ENCODE peak calls at places on chromosomes 2 and 18, in five cellular contexts. A is AG04449, I is lower leg skin, G is brain microvascular endothelial cell, P is AG04450. D is an unnamed sample.

GRCh38 chr2:121085801-121086200 is 199.2 kb downstream of the TFCP2L1 start:
- DNase-seq in A (no peak), I (no peak), G (no peak), P (no peak), D (no peak)

GRCh38 chr2:192070099-192070498 is 124.6 kb downstream of the TMEFF2 start:
- DNase-seq in A (no peak), I (no peak), G (no peak), P (no peak), D (no peak)

GRCh38 chr2:43050866-43051265 is 175.5 kb downstream of the ZFP36L2 start:
- DNase-seq in A (no peak), I (no peak), G (no peak), P (no peak), D (no peak)

GRCh38 chr2:97701851-97702465 is 11.4 kb upstream of the ZAP70 start:
- DNase-seq in A (no peak), I (no peak), G (peak), P (no peak), D (no peak)

GRCh38 chr18:5237083-5237722 is 40.1 kb upstream of the AKAIN1 start:
- DNase-seq in A (no peak), I (no peak), G (no peak), P (no peak), D (no peak)

GRCh38 chr2:121355488-121355887 is 70.5 kb upstream of the TFCP2L1 start:
- DNase-seq in A (no peak), I (no peak), G (no peak), P (no peak), D (no peak)

GRCh38 chr18:79962311-79962710 is 2.1 kb upstream of the HSBP1L1 start:
- DNase-seq in A (no peak), I (no peak), G (peak), P (no peak), D (no peak)

GRCh38 chr18:11733031-11733430 is 44.0 kb downstream of the GNAL start:
- DNase-seq in A (no peak), I (peak), G (peak), P (peak), D (no peak)

GRCh38 chr18:34495434-34495833 is 214.7 kb upstream of the DTNA start:
- DNase-seq in A (no peak), I (no peak), G (no peak), P (no peak), D (no peak)

GRCh38 chr2:46175409-46175808 is 121.8 kb upstream of the EPAS1 start:
- DNase-seq in A (peak), I (no peak), G (peak), P (no peak), D (no peak)

GRCh38 chr18:53152478-53152877 is 812.5 kb downstream of the DCC start:
- DNase-seq in A (no peak), I (no peak), G (no peak), P (no peak), D (no peak)

GRCh38 chr18:73791081-73791480 is 356.6 kb downstream of the FBXO15 start:
- DNase-seq in A (no peak), I (no peak), G (no peak), P (peak), D (peak)

GRCh38 chr2:235937936-235938335 is 230.2 kb downstream of the GBX2 start:
- DNase-seq in A (no peak), I (no peak), G (no peak), P (no peak), D (no peak)

GRCh38 chr2:196403471-196403870 is 232.1 kb upstream of the STK17B start:
- DNase-seq in A (peak), I (no peak), G (no peak), P (peak), D (peak)

GRCh38 chr2:20370191-20370590 is 19.5 kb upstream of the PUM2 start:
- DNase-seq in A (no peak), I (peak), G (no peak), P (no peak), D (no peak)

GRCh38 chr2:97702731-97703470 is 10.5 kb upstream of the ZAP70 start:
- DNase-seq in A (no peak), I (no peak), G (no peak), P (no peak), D (no peak)

GRCh38 chr18:5132987-5133386 is 64.1 kb downstream of the AKAIN1 start:
- DNase-seq in A (no peak), I (no peak), G (no peak), P (no peak), D (no peak)

GRCh38 chr2:43238813-43239212 is 12.4 kb upstream of the ZFP36L2 start:
- DNase-seq in A (no peak), I (no peak), G (no peak), P (no peak), D (no peak)

GRCh38 chr2:141455211-141455826 is 675.5 kb downstream of the LRP1B start:
- DNase-seq in A (no peak), I (no peak), G (no peak), P (no peak), D (no peak)

GRCh38 chr2:149556452-149556851 is 31.1 kb downstream of the MMADHC start:
- DNase-seq in A (no peak), I (no peak), G (no peak), P (no peak), D (no peak)

GRCh38 chr2:234081970-234082822 is 31.7 kb downstream of the SPP2 start:
- DNase-seq in A (no peak), I (peak), G (no peak), P (no peak), D (no peak)

GRCh38 chr2:68827681-68828080 is 43.5 kb downstream of the BMP10 start:
- DNase-seq in A (no peak), I (no peak), G (no peak), P (no peak), D (no peak)

GRCh38 chr2:108396845-108397244 is 19.1 kb downstream of the SULT1C4 start:
- DNase-seq in A (no peak), I (no peak), G (peak), P (no peak), D (no peak)

GRCh38 chr18:58101291-58101706 is 57.3 kb downstream of the NEDD4L start:
- DNase-seq in A (no peak), I (no peak), G (no peak), P (no peak), D (no peak)

GRCh38 chr2:26185954-26186353 is 13.1 kb downstream of the GAREM2 start:
- DNase-seq in A (no peak), I (no peak), G (no peak), P (no peak), D (no peak)
- H3K4me3 ChIP-seq in A (peak), I (no peak), G (no peak), P (peak), D (no peak)

GRCh38 chr2:127670957-127671290 is 4.4 kb downstream of the LIMS2 start:
- DNase-seq in A (no peak), I (no peak), G (no peak), P (no peak), D (no peak)
- TF ChIP-seq CTCF in A (no peak), I (no peak), G (no peak), P (no peak), D (no peak)

GRCh38 chr18:78721986-78722385 is 257.6 kb upstream of the SALL3 start:
- DNase-seq in A (no peak), I (no peak), G (no peak), P (no peak), D (no peak)
- H3K4me3 ChIP-seq in A (no peak), I (no peak), G (no peak), P (no peak), D (no peak)

GRCh38 chr2:12585784-12586183 is 131.0 kb upstream of the TRIB2 start:
- DNase-seq in A (no peak), I (no peak), G (no peak), P (no peak), D (no peak)

GRCh38 chr2:12584337-12584736 is 132.4 kb upstream of the TRIB2 start:
- DNase-seq in A (no peak), I (no peak), G (no peak), P (no peak), D (no peak)

GRCh38 chr2:12587729-12588522 is 128.8 kb upstream of the TRIB2 start:
- DNase-seq in A (peak), I (no peak), G (peak), P (peak), D (peak)

GRCh38 chr2:12589802-12590320 is 126.9 kb upstream of the TRIB2 start:
- DNase-seq in A (no peak), I (no peak), G (no peak), P (no peak), D (no peak)

DNA sequence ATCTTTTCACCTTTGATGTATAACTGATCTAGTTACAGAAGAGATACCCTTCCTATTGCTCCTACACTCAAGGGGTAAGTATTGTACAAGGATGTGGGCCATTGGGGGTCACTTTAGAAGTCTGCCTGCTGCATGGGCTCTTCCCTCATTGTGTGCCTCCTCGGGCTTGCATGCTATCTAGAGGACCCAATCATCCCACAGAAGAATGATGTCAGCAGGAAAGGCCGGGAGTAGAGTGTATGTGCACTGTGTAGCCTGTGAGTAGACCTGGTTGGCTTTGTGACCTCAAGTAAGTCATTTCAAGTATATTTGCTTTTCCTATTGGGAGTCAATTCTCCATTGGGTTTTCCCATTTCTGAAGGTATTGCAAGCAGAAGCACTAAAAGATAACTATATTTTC is 129.5 kb upstream of the TRIB2 start:
- DNase-seq in A (no peak), I (no peak), G (no peak), P (no peak), D (no peak)
- TF ChIP-seq CTCF in A (no peak), I (no peak), G (no peak), P (no peak), D (no peak)

GRCh38 chr18:47531759-47532158 is 280.3 kb upstream of the SKOR2 start:
- DNase-seq in A (no peak), I (no peak), G (no peak), P (no peak), D (no peak)
- H3K4me3 ChIP-seq in A (no peak), I (no peak), G (no peak), P (no peak), D (no peak)

D was measured in BJ.